ENCODE peak calls at places on chromosomes 16 and 17, in five cellular contexts. B, W, R, N and P are unnamed samples. For H3K9me3, the result is how much of the 10 kb centered on the place peaks cover.

GRCh38 chr16:72480926-72481325 is 309.0 kb upstream of the PMFBP1 start:
- DNase-seq in B (no peak), W (no peak), R (no peak), N (no peak), P (no peak)

GRCh38 chr16:89537549-89537925 is 22.9 kb upstream of the RPL13 start:
- DNase-seq in B (no peak), W (no peak), R (no peak), N (no peak), P (no peak)

GRCh38 chr16:79821911-79822310 is 221.4 kb upstream of the MAF start:
- DNase-seq in B (no peak), W (no peak), R (no peak), N (no peak), P (no peak)

GRCh38 chr17:45305532-45306087 is 11.2 kb downstream of the MAP3K14 start:
- DNase-seq in B (no peak), W (no peak), R (no peak), N (no peak), P (no peak)

GRCh38 chr16:2473999-2474876 is 689 bp upstream of the TBC1D24 start:
- DNase-seq in B (no peak), W (peak), R (no peak), N (peak), P (peak)

GRCh38 chr17:8120520-8121443 is 2.5 kb upstream of the ALOXE3 start:
- DNase-seq in B (peak), W (peak), R (peak), N (peak), P (peak)

GRCh38 chr17:66625321-66625767 is 209.6 kb upstream of the CACNG5 start:
- DNase-seq in B (no peak), W (no peak), R (no peak), N (no peak), P (no peak)

GRCh38 chr17:36877774-36878173 is 59.5 kb upstream of the LHX1 start:
- DNase-seq in B (no peak), W (no peak), R (no peak), N (no peak), P (no peak)

GRCh38 chr16:66616592-66616991 is 12.1 kb downstream of the CMTM3 start:
- DNase-seq in B (no peak), W (no peak), R (no peak), N (no peak), P (no peak)

GRCh38 chr16:2470603-2471015 is 488 bp upstream of the NTN3 start:
- DNase-seq in B (no peak), W (no peak), R (no peak), N (no peak), P (no peak)

GRCh38 chr16:21599994-21600773 is 807 bp downstream of the METTL9 start:
- DNase-seq in B (no peak), W (no peak), R (no peak), N (no peak), P (no peak)

GRCh38 chr16:72561-73537 is at the start of gene RHBDF1:
- DNase-seq in B (no peak), W (peak), R (no peak), N (peak), P (no peak)

GRCh38 chr17:38605852-38606645 is at the start of gene SRCIN1:
- DNase-seq in B (peak), W (peak), R (no peak), N (peak), P (peak)

GRCh38 chr17:45021607-45022287 is 29.7 kb downstream of the DCAKD start:
- DNase-seq in B (peak), W (peak), R (peak), N (peak), P (peak)

GRCh38 chr16:65769055-65769465 is 597.4 kb upstream of the CDH5 start:
- DNase-seq in B (no peak), W (no peak), R (no peak), N (no peak), P (no peak)

GRCh38 chr16:3835089-3835602 is 45.4 kb downstream of the CREBBP start:
- DNase-seq in B (no peak), W (no peak), R (no peak), N (no peak), P (no peak)

GRCh38 chr17:66241839-66242238 is 12.6 kb upstream of the APOH start:
- DNase-seq in B (no peak), W (no peak), R (no peak), N (no peak), P (no peak)

GRCh38 chr17:50443492-50444051 is 17.6 kb downstream of the ACSF2 start:
- DNase-seq in B (no peak), W (no peak), R (no peak), N (no peak), P (no peak)

GRCh38 chr16:2194852-2195315 is 1.5 kb downstream of the CASKIN1 start:
- DNase-seq in B (peak), W (no peak), R (no peak), N (no peak), P (no peak)

GRCh38 chr16:5108505-5109158 is 11.0 kb upstream of the EEF2KMT start:
- DNase-seq in B (no peak), W (no peak), R (no peak), N (peak), P (no peak)

GRCh38 chr17:50249887-50250286 is 24.4 kb upstream of the TMEM92 start:
- DNase-seq in B (no peak), W (no peak), R (no peak), N (no peak), P (no peak)

GRCh38 chr17:79654960-79655382 is 44.1 kb upstream of the RBFOX3 start:
- DNase-seq in B (no peak), W (no peak), R (no peak), N (no peak), P (no peak)

GRCh38 chr17:82931696-82932060 is 91.9 kb upstream of the ZNF750 start:
- DNase-seq in B (peak), W (peak), R (peak), N (peak), P (no peak)

GRCh38 chr17:16552637-16553045 is 16.4 kb downstream of the ZNF287 start:
- DNase-seq in B (no peak), W (no peak), R (no peak), N (no peak), P (no peak)

DNA sequence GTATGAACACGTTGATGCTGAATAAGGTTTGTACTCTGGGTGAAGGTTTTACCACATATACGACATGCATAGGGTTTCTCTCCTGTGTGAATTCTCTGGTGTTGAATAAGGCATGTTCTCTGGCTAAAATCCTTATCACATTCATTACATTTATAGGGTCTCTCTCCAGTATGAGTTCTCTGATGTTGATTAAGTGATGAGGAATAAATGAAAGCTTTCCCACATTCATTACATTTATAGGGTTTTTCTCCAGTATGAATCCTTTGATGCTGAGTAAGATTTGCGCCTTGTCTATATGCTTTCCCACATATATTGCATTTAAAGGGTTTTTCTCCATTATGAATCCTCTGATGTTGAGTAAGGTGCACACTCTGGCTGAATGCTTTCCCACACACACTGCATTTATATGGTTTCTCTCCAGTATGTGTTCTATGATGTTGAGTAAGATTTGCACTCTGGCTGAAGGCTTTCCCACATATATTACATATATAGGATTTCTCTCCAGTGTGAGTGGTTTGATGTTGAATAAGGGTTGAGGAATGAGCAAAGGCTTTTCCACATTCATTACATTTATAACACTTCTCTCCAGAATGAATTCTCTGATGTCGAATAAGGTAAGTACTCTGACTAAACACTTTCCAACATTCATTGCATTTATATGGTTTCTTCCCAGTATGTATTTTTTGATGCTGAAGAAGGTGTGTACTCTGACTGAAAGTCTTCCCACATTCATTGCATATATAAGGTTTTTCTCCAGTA is 16.9 kb downstream of the ZNF287 start:
- DNase-seq in B (no peak), W (no peak), R (no peak), N (no peak), P (no peak)
- H3K9me3 ChIP-seq in B (half or more), W (under half), R (under half), N (half or more), P (half or more)

GRCh38 chr17:67779098-67779672 is 46.1 kb upstream of the BPTF start:
- DNase-seq in B (peak), W (peak), R (peak), N (peak), P (no peak)
- TF ChIP-seq CTCF in B (peak), W (no peak), R (peak), N (peak), P (peak)

DNA sequence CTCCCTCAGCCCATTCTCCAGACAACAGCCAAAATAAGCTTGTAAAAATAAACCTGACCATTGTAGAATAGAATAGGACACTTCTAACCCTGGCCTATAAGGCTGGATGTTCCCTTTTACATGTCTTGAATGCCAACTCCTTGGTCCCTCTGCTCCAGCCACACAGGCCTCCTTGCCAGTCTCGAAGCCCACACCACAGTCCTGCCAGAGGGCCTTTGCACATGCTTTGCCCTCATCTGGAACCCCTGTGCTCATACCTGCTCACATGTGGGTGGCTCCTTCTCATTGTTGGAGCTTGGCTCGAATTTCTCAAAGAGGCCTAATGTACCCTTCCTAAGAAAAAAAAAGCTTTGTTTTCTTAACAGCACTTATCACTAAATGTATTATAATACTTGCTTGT is 5.4 kb upstream of the SLC12A3 start:
- DNase-seq in B (no peak), W (no peak), R (no peak), N (no peak), P (no peak)
- H3K27ac ChIP-seq in B (no peak), W (no peak), R (no peak), N (no peak), P (no peak)

GRCh38 chr16:46774743-46775177 is 26.6 kb upstream of the MYLK3 start:
- DNase-seq in B (no peak), W (no peak), R (no peak), N (no peak), P (no peak)
- H3K9me3 ChIP-seq in B (under half), W (under half), R (under half), N (under half), P (under half)